ENCODE peak calls at places on chromosomes 4 and X, in nine cellular contexts. One of them, this sample, is unnamed.

GRCh38 chrX:135403374-135403773 is 18.4 kb upstream of the SMIM10L2A start:
- DNase-seq in uterus: no peak
- DNase-seq in H1: no peak
- DNase-seq in stomach: no peak
- DNase-seq in body of pancreas: no peak
- DNase-seq in transverse colon: no peak
- DNase-seq in spleen: no peak
- DNase-seq in endothelial cell of umbilical vein: no peak
- DNase-seq in adrenal gland: no peak
- DNase-seq in this sample: no peak

GRCh38 chr4:74933562-74934015 is 673 bp downstream of the PARM1 start:
- DNase-seq in uterus: peak
- DNase-seq in H1: no peak
- DNase-seq in stomach: peak
- DNase-seq in body of pancreas: peak
- DNase-seq in transverse colon: peak
- DNase-seq in spleen: peak
- DNase-seq in endothelial cell of umbilical vein: peak
- DNase-seq in adrenal gland: peak
- DNase-seq in this sample: no peak

GRCh38 chr4:163624727-163625126 is 130.2 kb downstream of the TMA16 start:
- DNase-seq in uterus: no peak
- DNase-seq in H1: no peak
- DNase-seq in stomach: no peak
- DNase-seq in body of pancreas: no peak
- DNase-seq in transverse colon: no peak
- DNase-seq in spleen: no peak
- DNase-seq in endothelial cell of umbilical vein: no peak
- DNase-seq in adrenal gland: no peak
- DNase-seq in this sample: no peak

GRCh38 chrX:118637997-118638396 is 89.4 kb upstream of the IL13RA1 start:
- DNase-seq in uterus: no peak
- DNase-seq in H1: no peak
- DNase-seq in stomach: no peak
- DNase-seq in body of pancreas: no peak
- DNase-seq in transverse colon: no peak
- DNase-seq in spleen: no peak
- DNase-seq in endothelial cell of umbilical vein: peak
- DNase-seq in adrenal gland: no peak
- DNase-seq in this sample: no peak

GRCh38 chr4:743463-744211 is 38.0 kb downstream of the PCGF3 start:
- DNase-seq in uterus: no peak
- DNase-seq in H1: no peak
- DNase-seq in stomach: no peak
- DNase-seq in body of pancreas: no peak
- DNase-seq in transverse colon: no peak
- DNase-seq in spleen: no peak
- DNase-seq in endothelial cell of umbilical vein: no peak
- DNase-seq in adrenal gland: no peak
- DNase-seq in this sample: no peak

GRCh38 chrX:47358387-47359065 is 11.9 kb upstream of the ZNF157 start:
- DNase-seq in uterus: no peak
- DNase-seq in H1: no peak
- DNase-seq in stomach: no peak
- DNase-seq in body of pancreas: no peak
- DNase-seq in transverse colon: no peak
- DNase-seq in spleen: no peak
- DNase-seq in endothelial cell of umbilical vein: peak
- DNase-seq in adrenal gland: peak
- DNase-seq in this sample: no peak

GRCh38 chr4:158065603-158066002 is 107.2 kb downstream of the GASK1B start:
- DNase-seq in uterus: no peak
- DNase-seq in H1: no peak
- DNase-seq in stomach: no peak
- DNase-seq in body of pancreas: no peak
- DNase-seq in transverse colon: no peak
- DNase-seq in spleen: no peak
- DNase-seq in endothelial cell of umbilical vein: peak
- DNase-seq in adrenal gland: no peak
- DNase-seq in this sample: no peak

GRCh38 chr4:89129080-89129640 is 17.8 kb downstream of the TIGD2 start:
- DNase-seq in uterus: no peak
- DNase-seq in H1: no peak
- DNase-seq in stomach: no peak
- DNase-seq in body of pancreas: no peak
- DNase-seq in transverse colon: no peak
- DNase-seq in spleen: no peak
- DNase-seq in endothelial cell of umbilical vein: no peak
- DNase-seq in adrenal gland: no peak
- DNase-seq in this sample: no peak

GRCh38 chr4:5238106-5238505 is 186.8 kb downstream of the STK32B start:
- DNase-seq in uterus: peak
- DNase-seq in H1: no peak
- DNase-seq in stomach: no peak
- DNase-seq in body of pancreas: no peak
- DNase-seq in transverse colon: no peak
- DNase-seq in spleen: no peak
- DNase-seq in endothelial cell of umbilical vein: no peak
- DNase-seq in adrenal gland: no peak
- DNase-seq in this sample: no peak

GRCh38 chr4:25818293-25819240 is 44.2 kb downstream of the SEL1L3 start:
- DNase-seq in uterus: no peak
- DNase-seq in H1: no peak
- DNase-seq in stomach: no peak
- DNase-seq in body of pancreas: no peak
- DNase-seq in transverse colon: no peak
- DNase-seq in spleen: no peak
- DNase-seq in endothelial cell of umbilical vein: no peak
- DNase-seq in adrenal gland: no peak
- DNase-seq in this sample: no peak

GRCh38 chr4:118879409-118879808 is 9.2 kb upstream of the SYNPO2 start:
- DNase-seq in uterus: no peak
- DNase-seq in H1: no peak
- DNase-seq in stomach: no peak
- DNase-seq in body of pancreas: no peak
- DNase-seq in transverse colon: no peak
- DNase-seq in spleen: no peak
- DNase-seq in endothelial cell of umbilical vein: no peak
- DNase-seq in adrenal gland: no peak
- DNase-seq in this sample: no peak

GRCh38 chrX:110145854-110146253 is 142.9 kb downstream of the TMEM164 start:
- DNase-seq in uterus: peak
- DNase-seq in H1: no peak
- DNase-seq in stomach: no peak
- DNase-seq in body of pancreas: no peak
- DNase-seq in transverse colon: no peak
- DNase-seq in spleen: no peak
- DNase-seq in endothelial cell of umbilical vein: peak
- DNase-seq in adrenal gland: peak
- DNase-seq in this sample: peak

GRCh38 chr4:39044364-39044946 is 12.2 kb upstream of the TMEM156 start:
- DNase-seq in uterus: peak
- DNase-seq in H1: peak
- DNase-seq in stomach: peak
- DNase-seq in body of pancreas: peak
- DNase-seq in transverse colon: peak
- DNase-seq in spleen: peak
- DNase-seq in endothelial cell of umbilical vein: peak
- DNase-seq in adrenal gland: peak
- DNase-seq in this sample: peak
- TF ChIP-seq POLR2A in uterus: peak
- TF ChIP-seq POLR2A in H1: peak
- TF ChIP-seq POLR2A in stomach: no peak
- TF ChIP-seq POLR2A in body of pancreas: peak
- TF ChIP-seq POLR2A in transverse colon: peak
- TF ChIP-seq POLR2A in spleen: no peak
- TF ChIP-seq POLR2A in endothelial cell of umbilical vein: peak
- TF ChIP-seq POLR2A in adrenal gland: peak
- TF ChIP-seq POLR2A in this sample: no peak

GRCh38 chr4:37826282-37827029 is at the start of gene PGM2:
- DNase-seq in uterus: peak
- DNase-seq in H1: peak
- DNase-seq in stomach: peak
- DNase-seq in body of pancreas: peak
- DNase-seq in transverse colon: peak
- DNase-seq in spleen: peak
- DNase-seq in endothelial cell of umbilical vein: peak
- DNase-seq in adrenal gland: peak
- DNase-seq in this sample: peak
- TF ChIP-seq POLR2A in uterus: peak
- TF ChIP-seq POLR2A in H1: peak
- TF ChIP-seq POLR2A in stomach: no peak
- TF ChIP-seq POLR2A in body of pancreas: peak
- TF ChIP-seq POLR2A in transverse colon: peak
- TF ChIP-seq POLR2A in spleen: peak
- TF ChIP-seq POLR2A in endothelial cell of umbilical vein: peak
- TF ChIP-seq POLR2A in adrenal gland: peak
- TF ChIP-seq POLR2A in this sample: peak

DNA sequence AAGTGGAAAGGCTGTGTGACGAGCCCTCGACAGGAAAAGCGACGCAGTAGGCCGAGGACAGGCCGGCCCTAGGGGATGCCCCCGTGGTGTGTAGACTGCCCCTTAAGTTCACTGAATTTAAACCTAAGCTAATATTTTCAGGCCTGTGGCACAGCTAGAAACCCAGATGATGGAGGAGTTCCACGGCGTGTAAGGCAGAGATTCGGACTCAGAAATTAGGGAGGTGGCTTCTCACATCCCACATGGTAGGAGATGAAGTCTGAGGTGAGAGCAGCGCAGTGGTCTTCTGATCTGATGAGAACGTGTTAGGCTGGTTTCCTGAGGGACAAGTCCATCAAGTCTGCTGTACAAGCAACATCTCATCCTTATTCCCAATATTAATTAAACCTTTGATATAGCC is 7.8 kb downstream of the LRP2BP start:
- DNase-seq in uterus: no peak
- DNase-seq in H1: no peak
- DNase-seq in stomach: no peak
- DNase-seq in body of pancreas: no peak
- DNase-seq in transverse colon: no peak
- DNase-seq in spleen: no peak
- DNase-seq in endothelial cell of umbilical vein: no peak
- DNase-seq in adrenal gland: no peak
- DNase-seq in this sample: no peak
- TF ChIP-seq POLR2A in uterus: no peak
- TF ChIP-seq POLR2A in H1: no peak
- TF ChIP-seq POLR2A in stomach: no peak
- TF ChIP-seq POLR2A in body of pancreas: no peak
- TF ChIP-seq POLR2A in transverse colon: no peak
- TF ChIP-seq POLR2A in spleen: no peak
- TF ChIP-seq POLR2A in endothelial cell of umbilical vein: no peak
- TF ChIP-seq POLR2A in adrenal gland: no peak
- TF ChIP-seq POLR2A in this sample: no peak

GRCh38 chr4:186203391-186203802 is 12.0 kb downstream of the CYP4V2 start:
- DNase-seq in uterus: no peak
- DNase-seq in H1: no peak
- DNase-seq in stomach: no peak
- DNase-seq in body of pancreas: no peak
- DNase-seq in transverse colon: no peak
- DNase-seq in spleen: no peak
- DNase-seq in endothelial cell of umbilical vein: peak
- DNase-seq in adrenal gland: peak
- DNase-seq in this sample: peak
- TF ChIP-seq POLR2A in uterus: no peak
- TF ChIP-seq POLR2A in H1: no peak
- TF ChIP-seq POLR2A in stomach: no peak
- TF ChIP-seq POLR2A in body of pancreas: no peak
- TF ChIP-seq POLR2A in transverse colon: no peak
- TF ChIP-seq POLR2A in spleen: no peak
- TF ChIP-seq POLR2A in endothelial cell of umbilical vein: no peak
- TF ChIP-seq POLR2A in adrenal gland: no peak
- TF ChIP-seq POLR2A in this sample: no peak

DNA sequence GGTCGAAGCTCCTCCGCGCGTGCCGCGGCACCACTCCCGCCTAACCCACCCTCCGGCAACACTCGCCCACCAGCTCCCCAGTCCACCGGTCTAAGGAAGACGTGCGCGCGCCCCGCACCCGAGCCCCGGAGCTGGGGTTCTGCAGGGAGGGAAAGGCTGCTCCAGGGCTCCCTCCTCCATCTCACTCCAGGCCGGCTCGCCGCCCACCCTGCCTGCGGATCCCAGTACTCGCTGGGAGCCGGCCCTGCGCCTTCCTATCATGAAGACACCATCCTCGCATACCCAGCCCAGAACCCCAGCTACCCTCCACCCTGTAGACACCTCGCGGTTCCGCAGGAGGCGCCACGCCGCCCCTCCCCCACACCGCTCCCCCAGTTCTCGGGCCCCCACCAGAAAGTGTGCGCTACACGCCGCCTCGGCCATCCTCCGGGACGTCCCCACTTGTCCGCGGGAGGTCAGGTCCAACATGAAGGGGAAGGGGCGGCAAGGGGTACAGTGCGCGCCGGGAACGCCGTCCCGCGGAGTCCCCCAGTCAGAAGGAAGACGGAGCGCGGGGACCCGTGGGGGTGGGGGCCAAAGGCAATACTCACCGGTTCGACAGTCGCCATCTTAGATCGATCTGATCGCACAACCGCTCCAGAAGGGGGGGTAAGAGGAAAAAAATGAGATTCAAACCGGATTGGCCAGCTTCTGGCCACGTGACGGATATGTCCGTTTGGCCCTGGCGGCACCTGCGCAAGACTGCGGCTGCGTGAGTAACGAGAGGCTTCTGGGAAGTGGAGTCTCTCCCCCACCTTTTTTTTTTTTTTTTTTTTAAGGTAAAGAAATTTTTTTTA is at the start of gene EIF4E:
- DNase-seq in uterus: peak
- DNase-seq in H1: peak
- DNase-seq in stomach: peak
- DNase-seq in body of pancreas: peak
- DNase-seq in transverse colon: peak
- DNase-seq in spleen: peak
- DNase-seq in endothelial cell of umbilical vein: peak
- DNase-seq in adrenal gland: peak
- DNase-seq in this sample: peak
- TF ChIP-seq POLR2A in uterus: peak
- TF ChIP-seq POLR2A in H1: peak
- TF ChIP-seq POLR2A in stomach: no peak
- TF ChIP-seq POLR2A in body of pancreas: no peak
- TF ChIP-seq POLR2A in transverse colon: no peak
- TF ChIP-seq POLR2A in spleen: peak
- TF ChIP-seq POLR2A in endothelial cell of umbilical vein: peak
- TF ChIP-seq POLR2A in adrenal gland: peak
- TF ChIP-seq POLR2A in this sample: peak